ENCODE peak calls at places on chromosome 22, in four cellular contexts. L is K562, X is A549, D is HepG2. S is an unnamed sample.
A peak's percentile ranks its signal among the peaks of the same experiment; 100 is the strongest.

GRCh38 chr22:21902296-21903087 is 35.0 kb upstream of the MAPK1 start:
- DNase-seq in L (peak; percentile 35), X (no peak), D (peak; percentile 69), S (no peak)

GRCh38 chr22:37503850-37504249 is 15.4 kb downstream of the CARD10 start:
- DNase-seq in L (no peak), X (peak; percentile 27), D (peak; percentile 38), S (no peak)

GRCh38 chr22:23509571-23510302 is 70.4 kb downstream of the IGLL1 start:
- DNase-seq in L (no peak), X (no peak), D (no peak), S (no peak)

GRCh38 chr22:46076651-46077339 is 73.5 kb upstream of the PPARA start:
- DNase-seq in L (no peak), X (no peak), D (no peak), S (peak; percentile 7)

GRCh38 chr22:46060292-46061123 is 83.5 kb upstream of the WNT7B start:
- DNase-seq in L (no peak), X (no peak), D (no peak), S (peak; percentile 3)

GRCh38 chr22:48047722-48048500 is 1285.5 kb downstream of the TBC1D22A start:
- DNase-seq in L (no peak), X (no peak), D (no peak), S (no peak)

GRCh38 chr22:37082251-37082650 is 27.3 kb downstream of the TMPRSS6 start:
- DNase-seq in L (no peak), X (no peak), D (no peak), S (no peak)

GRCh38 chr22:33707581-33707980 is 212.7 kb downstream of the LARGE1 start:
- DNase-seq in L (no peak), X (no peak), D (no peak), S (no peak)

GRCh38 chr22:21771631-21771976 is 36.0 kb upstream of the YPEL1 start:
- DNase-seq in L (no peak), X (no peak), D (no peak), S (no peak)

GRCh38 chr22:44357296-44357961 is 44.7 kb upstream of the SHISAL1 start:
- DNase-seq in L (no peak), X (no peak), D (no peak), S (no peak)

GRCh38 chr22:44311855-44312170 is 938 bp downstream of the SHISAL1 start:
- DNase-seq in L (no peak), X (no peak), D (no peak), S (no peak)

GRCh38 chr22:45472426-45472825 is 30.3 kb upstream of the FBLN1 start:
- DNase-seq in L (no peak), X (no peak), D (no peak), S (no peak)

GRCh38 chr22:26769663-26770062 is 112.3 kb downstream of the MIAT start:
- DNase-seq in L (no peak), X (no peak), D (no peak), S (no peak)

GRCh38 chr22:17199131-17199731 is 20.0 kb downstream of the ADA2 start:
- DNase-seq in L (no peak), X (no peak), D (no peak), S (peak; percentile 64)

GRCh38 chr22:37880668-37881440 is 25.2 kb upstream of the MICALL1 start:
- DNase-seq in L (no peak), X (no peak), D (no peak), S (no peak)

GRCh38 chr22:26482171-26482570 is 1.4 kb downstream of the HPS4 start:
- DNase-seq in L (no peak), X (no peak), D (no peak), S (no peak)

GRCh38 chr22:22171357-22172218 is 73.0 kb upstream of the VPREB1 start:
- DNase-seq in L (peak; percentile 64), X (peak; percentile 31), D (no peak), S (peak; percentile 64)

GRCh38 chr22:23259916-23260644 is 79.8 kb downstream of the BCR start:
- DNase-seq in L (peak; percentile 71), X (no peak), D (no peak), S (peak; percentile 69)

GRCh38 chr22:35198738-35199137 is 58.6 kb upstream of the HMGXB4 start:
- DNase-seq in L (no peak), X (no peak), D (no peak), S (no peak)
- TF ChIP-seq NR3C1 in L (no peak), X (no peak), D (no peak), S (no peak)

GRCh38 chr22:30423296-30423958 is 2.1 kb upstream of the MTFP1 start:
- DNase-seq in L (peak; percentile 56), X (no peak), D (no peak), S (peak; percentile 76)
- TF ChIP-seq NR3C1 in L (no peak), X (no peak), D (no peak), S (no peak)

DNA sequence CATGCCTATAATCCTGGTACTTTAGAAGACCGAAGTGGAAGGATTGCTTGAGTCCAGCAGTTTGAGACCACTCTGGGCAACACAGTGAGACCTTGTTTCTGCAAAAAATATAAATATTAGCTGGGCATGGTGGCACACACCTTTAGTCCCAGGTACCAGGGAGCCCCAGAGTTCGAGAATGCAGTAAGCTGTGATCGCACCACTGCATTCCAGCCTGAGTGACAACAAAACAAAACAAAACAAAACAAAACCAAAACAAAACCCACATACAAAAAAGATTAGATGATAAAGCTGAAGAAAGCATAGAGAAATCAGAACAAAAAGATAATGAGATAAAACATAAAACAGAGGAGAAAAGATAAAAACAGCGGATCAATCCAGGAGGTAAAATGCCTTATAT is 62.1 kb downstream of the TCF20 start:
- DNase-seq in L (no peak), X (no peak), D (no peak), S (no peak)
- TF ChIP-seq NR3C1 in L (no peak), X (no peak), D (no peak), S (no peak)

DNA sequence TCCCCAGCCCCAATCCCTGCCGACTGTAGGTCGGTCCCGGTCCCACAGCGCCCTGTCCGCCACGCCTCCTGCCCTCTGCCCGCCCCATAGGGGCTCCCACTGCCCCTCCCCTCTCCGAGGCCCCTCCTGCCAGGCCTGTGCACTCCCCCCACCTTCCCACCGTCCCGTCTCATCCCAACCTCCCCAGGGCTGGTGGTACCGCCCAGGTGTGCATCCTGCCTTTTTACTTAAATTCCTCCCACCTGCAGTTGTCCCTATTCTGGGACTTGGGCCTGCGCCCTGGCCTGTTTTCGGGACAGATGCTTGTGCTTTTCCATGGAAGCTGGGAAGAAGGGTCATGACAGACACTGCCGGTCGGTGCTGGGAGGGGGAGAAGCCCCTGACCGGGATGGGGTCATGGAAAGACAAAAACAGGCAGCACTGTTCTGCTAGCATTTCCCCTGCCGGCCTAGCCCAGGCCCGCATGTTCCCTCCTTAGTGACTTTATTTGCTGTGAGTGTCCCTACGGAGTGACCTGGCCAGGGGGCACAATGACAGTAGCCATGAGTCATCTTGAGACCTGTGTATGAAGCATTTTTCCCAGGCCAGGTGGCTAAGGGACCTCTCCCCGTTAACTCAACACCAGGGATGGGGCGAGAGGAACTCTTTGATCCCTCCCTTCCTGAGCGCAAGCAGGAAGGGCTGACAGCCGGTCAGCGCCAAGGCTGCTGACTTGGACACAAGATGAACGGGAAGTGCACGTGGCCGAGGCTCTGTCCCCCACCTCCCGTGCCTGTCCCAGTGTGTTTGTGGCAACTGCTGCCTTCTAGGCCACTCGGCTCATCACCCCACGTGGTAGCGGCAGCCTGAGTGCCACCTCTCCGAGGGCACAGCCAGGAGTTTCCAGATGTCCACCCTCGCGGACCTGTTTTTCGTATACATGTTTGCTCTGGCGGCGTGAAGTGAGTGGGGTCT is 7.1 kb downstream of the TBX1 start:
- DNase-seq in L (peak; percentile 82), X (no peak), D (peak; percentile 47), S (peak; percentile 70)
- TF ChIP-seq NR3C1 in L (no peak), X (no peak), D (no peak), S (no peak)

DNA sequence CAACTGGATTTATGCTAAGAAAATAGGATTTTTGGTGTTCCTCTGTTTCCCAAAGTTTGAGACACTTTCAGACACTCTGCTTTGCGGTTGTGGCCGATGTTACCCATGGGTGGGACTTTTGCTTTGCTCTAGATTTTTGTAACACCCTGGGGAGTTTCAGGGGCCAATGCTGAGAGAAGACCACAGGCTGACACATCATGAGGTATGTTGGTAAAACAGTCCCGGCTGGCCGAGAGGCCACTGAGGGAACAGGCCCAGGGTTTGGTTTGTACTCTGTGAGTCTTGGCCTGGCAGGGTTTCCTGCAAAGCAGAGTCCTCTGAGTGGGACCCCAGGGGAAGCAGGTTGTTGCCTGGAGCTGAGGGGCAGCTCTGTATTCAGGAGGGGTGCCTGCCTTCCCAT is 78.5 kb upstream of the PITPNB start:
- DNase-seq in L (no peak), X (no peak), D (no peak), S (no peak)
- TF ChIP-seq NR3C1 in L (no peak), X (no peak), D (no peak), S (no peak)

GRCh38 chr22:40018051-40018450 is 23.3 kb downstream of the FAM83F start:
- DNase-seq in L (no peak), X (no peak), D (no peak), S (no peak)

GRCh38 chr22:40020956-40021355 is 26.2 kb downstream of the FAM83F start:
- DNase-seq in L (no peak), X (no peak), D (no peak), S (no peak)

GRCh38 chr22:40019100-40019499 is 24.3 kb downstream of the FAM83F start:
- DNase-seq in L (no peak), X (no peak), D (no peak), S (no peak)

GRCh38 chr22:40021401-40022000 is 26.7 kb downstream of the FAM83F start:
- DNase-seq in L (no peak), X (no peak), D (no peak), S (no peak)

GRCh38 chr22:40019681-40020080 is 24.9 kb downstream of the FAM83F start:
- DNase-seq in L (no peak), X (no peak), D (no peak), S (no peak)
- TF ChIP-seq NR3C1 in L (no peak), X (no peak), D (no peak), S (no peak)

GRCh38 chr22:28333106-28333505 is 346.5 kb downstream of the TTC28 start:
- DNase-seq in L (no peak), X (no peak), D (no peak), S (no peak)

GRCh38 chr22:28328751-28329150 is 350.9 kb downstream of the TTC28 start:
- DNase-seq in L (no peak), X (no peak), D (no peak), S (no peak)

GRCh38 chr22:28332410-28332809 is 347.2 kb downstream of the TTC28 start:
- DNase-seq in L (no peak), X (no peak), D (no peak), S (no peak)

GRCh38 chr22:28329582-28330073 is 350.0 kb downstream of the TTC28 start:
- DNase-seq in L (no peak), X (no peak), D (no peak), S (no peak)
- TF ChIP-seq NR3C1 in L (no peak), X (no peak), D (no peak), S (no peak)

DNA sequence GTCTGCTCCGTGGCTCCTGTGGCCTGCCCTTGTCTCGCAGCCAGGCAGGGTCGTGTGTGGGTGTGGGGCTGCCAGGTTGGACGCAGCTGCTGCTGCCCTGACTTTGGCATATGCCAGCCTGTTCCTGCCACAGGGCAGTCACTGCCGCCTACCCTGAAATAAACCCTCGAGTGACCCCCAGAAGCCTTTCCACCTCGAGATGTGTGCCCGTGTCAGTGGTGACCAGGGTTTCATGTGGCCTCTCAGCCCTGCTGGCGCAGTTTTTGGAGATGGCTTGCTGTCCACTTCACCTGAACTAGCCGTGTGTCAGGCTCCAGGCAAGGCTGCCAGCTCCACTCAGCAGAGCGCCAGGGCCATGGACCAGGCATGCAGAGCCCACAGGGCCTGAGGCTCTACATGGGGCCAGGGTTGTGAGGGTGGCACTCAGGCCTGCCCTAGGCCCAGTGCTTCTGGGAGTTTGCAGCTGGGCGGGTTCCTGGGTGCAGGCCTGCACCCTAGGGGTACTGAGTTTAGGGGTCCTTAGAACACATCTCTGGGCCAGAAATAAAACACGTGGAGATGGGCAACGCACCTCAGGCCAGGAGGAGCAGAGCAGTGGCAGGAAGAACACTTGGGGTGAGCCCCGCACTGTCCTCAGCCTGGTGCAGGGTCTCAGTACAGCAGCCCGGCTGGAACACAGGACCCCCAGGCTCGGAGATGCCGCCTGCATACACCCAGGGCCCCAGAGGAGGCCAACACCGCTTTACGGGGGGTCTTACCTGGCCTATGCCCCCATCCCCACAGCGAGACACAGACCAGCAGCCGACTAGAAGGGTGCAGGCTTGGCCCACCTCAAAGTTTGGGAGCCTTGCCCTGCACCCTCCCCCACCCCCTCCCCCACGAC is 8.8 kb upstream of the PANX2 start:
- DNase-seq in L (no peak), X (no peak), D (no peak), S (no peak)
- TF ChIP-seq NR3C1 in L (no peak), X (no peak), D (no peak), S (no peak)